ENCODE peak calls at places on chromosomes 3 and 15, in eight cellular contexts. H is head of caudate nucleus; Z is sciatic nerve; S is stimulated activated naive CD8-positive, alpha-beta T cell treated with anti-CD3 and anti-CD28 coated beads, Interleukin-15, Interleukin-2, amounts not matched to agents 100 U/mL and 50 U/mL, for 24 hours; N is NCI-H2029 treated with DMSO at 0.1 percent for 48 hours; G is activated CD8-positive, alpha-beta memory T cell treated with anti-CD3 and anti-CD28 coated beads, Interleukin-2, amount 50 U/mL, for 48 hours; C is effector CD4-positive, alpha-beta T cell; V is natural killer cell. O is an unnamed sample.

GRCh38 chr3:155519081-155519480 is 225.6 kb upstream of the STRIT1 start:
- DNase-seq in H (no peak), Z (no peak), S (no peak), N (peak; percentile 57), G (no peak), C (no peak), V (no peak), O (no peak)

GRCh38 chr3:112908252-112908651 is 61.6 kb upstream of the CD200R1L start:
- DNase-seq in H (no peak), Z (no peak), S (no peak), N (no peak), G (no peak), C (no peak), V (no peak), O (no peak)

GRCh38 chr3:129602309-129602708 is 4.2 kb downstream of the PLXND1 start:
- DNase-seq in H (no peak), Z (no peak), S (no peak), N (no peak), G (no peak), C (no peak), V (no peak), O (no peak)

GRCh38 chr3:35184775-35185174 is 454.6 kb upstream of the ARPP21 start:
- DNase-seq in H (no peak), Z (no peak), S (no peak), N (no peak), G (no peak), C (no peak), V (no peak), O (no peak)

GRCh38 chr3:166837535-166837934 is 542.6 kb downstream of the ZBBX start:
- DNase-seq in H (no peak), Z (no peak), S (no peak), N (peak; percentile 5), G (no peak), C (no peak), V (no peak), O (no peak)

GRCh38 chr3:146148468-146148931 is 12.5 kb downstream of the PLOD2 start:
- DNase-seq in H (no peak), Z (no peak), S (no peak), N (no peak), G (no peak), C (no peak), V (no peak), O (no peak)

GRCh38 chr3:127482216-127483004 is 108.1 kb downstream of the TPRA1 start:
- DNase-seq in H (no peak), Z (peak; percentile 49), S (peak; percentile 1), N (no peak), G (peak; percentile 48), C (no peak), V (no peak), O (no peak)

GRCh38 chr15:67855842-67856241 is 16.0 kb upstream of the RNU6-1 start:
- DNase-seq in H (no peak), Z (no peak), S (no peak), N (no peak), G (no peak), C (no peak), V (no peak), O (no peak)

GRCh38 chr3:184448321-184449160 is 68.7 kb downstream of the CHRD start:
- DNase-seq in H (no peak), Z (no peak), S (no peak), N (no peak), G (no peak), C (no peak), V (no peak), O (no peak)

GRCh38 chr15:58065011-58065444 is 483 bp downstream of the ALDH1A2 start:
- DNase-seq in H (no peak), Z (peak; percentile 56), S (peak; percentile 10), N (no peak), G (peak; percentile 56), C (no peak), V (no peak), O (no peak)

GRCh38 chr3:190024912-190025311 is 95.8 kb downstream of the P3H2 start:
- DNase-seq in H (no peak), Z (no peak), S (no peak), N (no peak), G (no peak), C (no peak), V (no peak), O (no peak)

GRCh38 chr3:56251343-56251945 is 216.8 kb downstream of the ERC2 start:
- DNase-seq in H (peak; percentile 31), Z (peak; percentile 62), S (peak; percentile 10), N (peak; percentile 15), G (no peak), C (no peak), V (no peak), O (peak; percentile 49)

GRCh38 chr3:72733676-72734075 is 114.6 kb downstream of the SHQ1 start:
- DNase-seq in H (no peak), Z (no peak), S (no peak), N (no peak), G (no peak), C (no peak), V (no peak), O (no peak)

GRCh38 chr3:125428216-125428830 is 53.2 kb upstream of the ZNF148 start:
- DNase-seq in H (no peak), Z (no peak), S (no peak), N (no peak), G (no peak), C (no peak), V (no peak), O (no peak)

GRCh38 chr3:114383875-114384557 is 90.2 kb downstream of the TIGIT start:
- DNase-seq in H (peak; percentile 85), Z (peak; percentile 90), S (peak; percentile 80), N (peak; percentile 76), G (peak; percentile 84), C (peak; percentile 56), V (peak; percentile 50), O (peak; percentile 74)

GRCh38 chr3:122103821-122104514 is 48.8 kb downstream of the CD86 start:
- DNase-seq in H (no peak), Z (no peak), S (no peak), N (no peak), G (no peak), C (no peak), V (no peak), O (no peak)

GRCh38 chr3:98573231-98573728 is 20.1 kb downstream of the CPOX start:
- DNase-seq in H (no peak), Z (no peak), S (no peak), N (no peak), G (no peak), C (no peak), V (no peak), O (no peak)

GRCh38 chr15:80201256-80202015 is 48.6 kb downstream of the FAH start:
- DNase-seq in H (no peak), Z (no peak), S (no peak), N (no peak), G (no peak), C (no peak), V (no peak), O (no peak)

GRCh38 chr3:164377466-164377865 is 700.8 kb downstream of the SI start:
- DNase-seq in H (no peak), Z (no peak), S (no peak), N (no peak), G (no peak), C (no peak), V (no peak), O (no peak)